ENCODE peak calls at places on chromosomes 11 and 22, in eight cellular contexts. C is transverse colon; K is stomach; J is left lung; N is CD8-positive, alpha-beta memory T cell; H is AG04450; M is uterus; T is SJSA1. E is an unnamed sample.

GRCh38 chr22:35349704-35350538 is 31.0 kb upstream of the HMOX1 start:
- DNase-seq in K (no peak), H (no peak), J (peak), M (peak), T (no peak), C (no peak), N (no peak), E (no peak)

GRCh38 chr11:20367313-20367948 is 3.9 kb downstream of the HTATIP2 start:
- DNase-seq in K (peak), M (peak), C (peak), N (peak), H (peak), J (peak), T (peak), E (peak)

GRCh38 chr11:38252620-38253019 is 1654.6 kb upstream of the RAG2 start:
- DNase-seq in T (no peak), K (no peak), J (no peak), C (no peak), M (no peak), H (no peak), N (no peak), E (peak)

GRCh38 chr11:46961041-46961440 is 24.5 kb downstream of the CSTPP1 start:
- DNase-seq in N (no peak), M (no peak), C (no peak), J (no peak), K (no peak), H (no peak), T (no peak), E (no peak)

GRCh38 chr22:36741204-36741793 is 34.6 kb downstream of the IFT27 start:
- DNase-seq in N (no peak), M (no peak), J (peak), T (no peak), C (no peak), K (peak), H (no peak), E (peak)

GRCh38 chr22:19497245-19497644 is 17.5 kb downstream of the CDC45 start:
- DNase-seq in J (no peak), M (no peak), H (peak), T (no peak), N (no peak), K (no peak), C (no peak), E (peak)

GRCh38 chr11:44638032-44638431 is 72.6 kb downstream of the CD82 start:
- DNase-seq in J (no peak), C (peak), T (peak), H (no peak), K (peak), N (no peak), M (no peak), E (no peak)

GRCh38 chr11:65417702-65418430 is 4.7 kb upstream of the NEAT1 start:
- DNase-seq in K (peak), M (peak), H (no peak), C (peak), N (peak), T (no peak), J (peak), E (no peak)

GRCh38 chr11:95931916-95932315 is 8.0 kb upstream of the MTMR2 start:
- DNase-seq in J (no peak), H (no peak), C (no peak), M (no peak), K (no peak), N (no peak), T (no peak), E (no peak)

GRCh38 chr22:22479999-22480532 is 28.5 kb downstream of the ZNF280B start:
- DNase-seq in T (no peak), H (no peak), C (no peak), M (no peak), K (no peak), J (no peak), N (no peak), E (no peak)

GRCh38 chr22:28963362-28963761 is 80.0 kb downstream of the ZNRF3 start:
- DNase-seq in H (no peak), C (no peak), N (no peak), J (no peak), M (no peak), T (no peak), K (no peak), E (no peak)
- H3K27ac ChIP-seq in H (no peak), C (no peak), N (no peak), J (no peak), M (no peak), T (no peak), K (no peak), E (no peak)

GRCh38 chr11:125942276-125942611 is 3.6 kb upstream of the VSIG10L2 start:
- DNase-seq in T (no peak), M (no peak), K (no peak), H (no peak), C (no peak), J (no peak), N (no peak), E (no peak)
- H3K27ac ChIP-seq in T (no peak), M (no peak), K (no peak), H (no peak), C (no peak), J (no peak), N (no peak), E (no peak)

GRCh38 chr22:50602338-50602700 is 1.7 kb downstream of the MAPK8IP2 start:
- DNase-seq in T (no peak), H (no peak), M (no peak), K (no peak), N (no peak), J (no peak), C (no peak), E (no peak)

GRCh38 chr22:50601669-50602337 is 1.2 kb downstream of the MAPK8IP2 start:
- DNase-seq in T (peak), N (no peak), C (no peak), K (no peak), M (no peak), J (no peak), H (no peak), E (no peak)

GRCh38 chr22:50600541-50600940 is at the start of gene MAPK8IP2:
- DNase-seq in K (no peak), T (no peak), C (no peak), N (no peak), J (no peak), M (no peak), H (no peak), E (no peak)

GRCh38 chr22:50600967-50601668 is 525 bp downstream of the MAPK8IP2 start:
- DNase-seq in M (no peak), C (no peak), T (peak), H (no peak), N (no peak), J (no peak), K (no peak), E (no peak)

DNA sequence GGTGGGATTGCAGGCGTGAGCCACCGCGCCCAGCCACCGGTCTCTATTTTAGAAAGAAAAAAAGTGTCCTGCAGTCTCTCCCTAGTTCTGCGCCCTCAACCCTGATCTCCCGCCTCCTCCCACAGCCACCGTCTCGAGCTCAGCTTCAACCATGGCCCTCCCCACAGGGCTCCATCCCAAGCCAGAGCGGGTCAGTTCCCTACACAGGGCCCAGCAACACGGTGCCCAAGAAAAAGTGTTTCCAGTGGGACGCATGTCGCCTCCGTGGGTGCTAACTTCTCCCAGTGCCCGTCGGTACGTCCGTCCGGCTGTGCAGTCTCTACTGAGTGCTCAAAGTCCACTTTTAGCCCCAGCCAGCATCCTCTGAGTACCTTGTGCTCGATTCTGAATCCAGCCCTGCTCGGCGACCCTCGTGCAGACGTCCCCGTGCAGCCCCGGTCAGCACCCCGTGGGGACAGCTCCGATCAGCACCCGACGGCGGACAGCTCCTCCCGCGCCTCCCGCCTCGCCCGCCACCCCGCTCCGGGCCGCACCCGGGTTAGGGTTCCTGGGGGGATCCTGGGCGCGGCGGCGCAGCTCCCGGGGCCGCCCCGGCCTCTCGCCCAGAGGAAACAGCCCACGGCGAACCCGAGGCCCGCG is 658 bp upstream of the MAPK8IP2 start:
- DNase-seq in C (peak), H (no peak), J (no peak), T (peak), K (peak), M (peak), N (peak), E (no peak)
- H3K27ac ChIP-seq in C (no peak), H (no peak), J (no peak), T (no peak), K (no peak), M (no peak), N (no peak), E (no peak)

DNA sequence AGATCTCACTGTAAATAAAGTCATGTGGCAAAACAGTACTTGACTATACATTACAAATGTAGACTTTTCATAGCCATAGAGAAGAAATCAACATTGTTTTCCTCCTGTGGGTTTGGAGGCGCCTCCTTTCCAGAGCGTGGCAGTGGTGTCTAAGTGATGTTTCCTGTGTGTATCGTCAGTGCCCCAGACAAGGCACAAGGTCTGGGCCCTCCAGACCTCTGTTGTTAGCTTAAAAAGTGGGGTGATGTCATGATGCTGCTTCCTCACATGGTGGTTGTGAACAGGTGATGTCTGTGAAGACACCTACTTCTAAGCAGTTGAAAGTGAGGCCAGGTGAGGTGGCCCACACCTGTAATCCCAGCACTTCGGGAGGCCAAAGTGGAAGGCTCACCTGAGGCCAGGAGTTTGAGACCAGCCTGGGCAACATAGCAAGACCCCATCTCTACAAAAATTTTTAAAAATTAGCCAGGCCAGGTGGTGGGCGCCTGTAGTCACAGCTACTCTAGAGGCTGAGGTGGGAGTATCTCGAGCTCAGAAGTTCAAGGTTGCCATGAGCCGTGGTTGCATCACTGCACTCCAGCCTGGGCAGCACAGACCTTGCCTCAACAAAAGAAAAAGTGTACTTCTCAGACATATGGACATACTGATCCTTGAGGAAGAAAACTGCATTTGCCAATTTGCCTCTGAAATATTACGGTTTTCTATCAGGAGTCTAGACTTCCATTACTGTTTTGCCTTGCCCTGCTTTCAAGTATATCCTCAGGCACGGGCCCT is 15.7 kb downstream of the NUP50 start:
- DNase-seq in M (no peak), C (no peak), N (no peak), T (no peak), H (no peak), J (no peak), K (no peak), E (no peak)
- H3K27ac ChIP-seq in M (no peak), C (no peak), N (no peak), T (no peak), H (no peak), J (no peak), K (no peak), E (no peak)